ENCODE peak calls at places on chromosomes 7 and 10, in seven cellular contexts. H, B, A, J, Z, G and F are unnamed samples.

GRCh38 chr7:778271-778967 is 51.3 kb upstream of the PRKAR1B start:
- DNase-seq in H (no peak), B (no peak), A (no peak), J (no peak), Z (peak; percentile 80), G (no peak), F (no peak)

GRCh38 chr10:86348321-86349210 is 18.0 kb downstream of the GRID1 start:
- DNase-seq in H (no peak), B (peak; percentile 63), A (no peak), J (no peak), Z (no peak), G (no peak), F (peak; percentile 52)

GRCh38 chr10:7611909-7612308 is 54.9 kb downstream of the ITIH5 start:
- DNase-seq in H (no peak), B (no peak), A (no peak), J (no peak), Z (no peak), G (no peak), F (no peak)

GRCh38 chr7:103343758-103344452 is 662 bp downstream of the DNAJC2 start:
- DNase-seq in H (peak; percentile 55), B (peak; percentile 71), A (no peak), J (peak; percentile 12), Z (peak; percentile 50), G (no peak), F (no peak)

GRCh38 chr7:132577206-132578049 is 1.2 kb upstream of the PLXNA4 start:
- DNase-seq in H (peak; percentile 50), B (peak; percentile 71), A (no peak), J (no peak), Z (peak; percentile 79), G (no peak), F (peak; percentile 63)

GRCh38 chr10:28312572-28312971 is 9.7 kb upstream of the MPP7 start:
- DNase-seq in H (no peak), B (no peak), A (no peak), J (no peak), Z (no peak), G (no peak), F (no peak)

GRCh38 chr7:123573896-123574467 is 16.4 kb upstream of the NDUFA5 start:
- DNase-seq in H (peak; percentile 27), B (no peak), A (no peak), J (no peak), Z (no peak), G (no peak), F (no peak)

GRCh38 chr7:45032421-45032820 is 32.4 kb downstream of the CCM2 start:
- DNase-seq in H (no peak), B (no peak), A (no peak), J (no peak), Z (no peak), G (no peak), F (no peak)

GRCh38 chr7:127066974-127067373 is 185.8 kb downstream of the GRM8 start:
- DNase-seq in H (no peak), B (peak; percentile 80), A (no peak), J (no peak), Z (peak; percentile 15), G (no peak), F (peak; percentile 13)

GRCh38 chr7:13540429-13540828 is 449.0 kb downstream of the ETV1 start:
- DNase-seq in H (peak; percentile 3), B (no peak), A (no peak), J (no peak), Z (no peak), G (no peak), F (no peak)

GRCh38 chr7:80288175-80289122 is 153.8 kb downstream of the GNAI1 start:
- DNase-seq in H (peak; percentile 90), B (peak; percentile 18), A (no peak), J (no peak), Z (peak; percentile 3), G (no peak), F (no peak)

GRCh38 chr7:10122573-10123100 is 851.0 kb upstream of the PHF14 start:
- DNase-seq in H (no peak), B (no peak), A (no peak), J (no peak), Z (peak; percentile 42), G (no peak), F (no peak)

GRCh38 chr7:51026341-51026740 is 243.6 kb upstream of the GRB10 start:
- DNase-seq in H (no peak), B (no peak), A (no peak), J (no peak), Z (no peak), G (no peak), F (no peak)

GRCh38 chr7:7861211-7861633 is 107.4 kb upstream of the GLCCI1 start:
- DNase-seq in H (peak; percentile 77), B (peak; percentile 97), A (no peak), J (no peak), Z (peak; percentile 78), G (no peak), F (peak; percentile 35)

GRCh38 chr10:126939706-126940105 is 34.5 kb downstream of the DOCK1 start:
- DNase-seq in H (no peak), B (no peak), A (no peak), J (no peak), Z (no peak), G (no peak), F (no peak)

GRCh38 chr7:104150470-104150869 is 57.3 kb downstream of the ORC5 start:
- DNase-seq in H (no peak), B (no peak), A (no peak), J (no peak), Z (no peak), G (no peak), F (no peak)

GRCh38 chr10:109920011-109920410 is 3.3 kb downstream of the XPNPEP1 start:
- DNase-seq in H (no peak), B (no peak), A (no peak), J (no peak), Z (no peak), G (no peak), F (no peak)

GRCh38 chr7:158256091-158256816 is 331.4 kb downstream of the PTPRN2 start:
- DNase-seq in H (no peak), B (no peak), A (no peak), J (no peak), Z (no peak), G (no peak), F (no peak)

GRCh38 chr10:104638861-104639594 is 2.1 kb upstream of the SORCS3 start:
- DNase-seq in H (no peak), B (peak; percentile 8), A (no peak), J (no peak), Z (peak; percentile 22), G (no peak), F (peak; percentile 65)

GRCh38 chr7:158327571-158328180 is 259.9 kb downstream of the PTPRN2 start:
- DNase-seq in H (no peak), B (no peak), A (no peak), J (no peak), Z (no peak), G (no peak), F (no peak)